ENCODE peak calls at places on chromosomes 5 and 9, in eight cellular contexts. G, M, Z, E, L, D, U and K are unnamed samples.

GRCh38 chr5:131976414-131977211 is 31.1 kb upstream of the MEIKIN start:
- DNase-seq in L (no peak), Z (no peak), E (no peak), D (no peak), M (no peak), G (no peak), U (no peak), K (no peak)

GRCh38 chr5:153523831-153524230 is 33.4 kb downstream of the GRIA1 start:
- DNase-seq in G (peak; percentile 64), E (no peak), M (no peak), D (no peak), U (peak; percentile 62), L (peak; percentile 74), Z (no peak), K (peak; percentile 82)

GRCh38 chr9:123894822-123895221 is 35.1 kb downstream of the DENND1A start:
- DNase-seq in Z (no peak), U (no peak), E (no peak), M (no peak), L (no peak), G (no peak), D (no peak), K (no peak)

GRCh38 chr5:140267559-140268018 is 35.3 kb downstream of the PFDN1 start:
- DNase-seq in M (no peak), E (no peak), Z (no peak), U (no peak), G (no peak), L (no peak), D (no peak), K (no peak)

GRCh38 chr5:79560774-79561524 is 47.0 kb upstream of the HOMER1 start:
- DNase-seq in E (no peak), U (peak; percentile 27), G (peak; percentile 37), M (no peak), D (no peak), Z (no peak), L (peak; percentile 11), K (peak; percentile 55)

GRCh38 chr5:45521067-45521466 is 175.1 kb downstream of the HCN1 start:
- DNase-seq in E (peak; percentile 67), L (peak; percentile 6), M (no peak), U (peak; percentile 52), G (peak; percentile 80), Z (no peak), D (no peak), K (peak; percentile 19)

GRCh38 chr9:90961375-90961774 is 159.8 kb downstream of the SYK start:
- DNase-seq in L (peak; percentile 14), Z (no peak), M (no peak), G (no peak), D (no peak), E (no peak), U (peak; percentile 23), K (peak; percentile 36)

GRCh38 chr9:18580146-18580545 is 106.2 kb downstream of the ADAMTSL1 start:
- DNase-seq in M (no peak), Z (no peak), G (no peak), U (no peak), D (no peak), E (no peak), L (no peak), K (peak; percentile 29)

GRCh38 chr5:116573617-116574431 is 799 bp downstream of the SEMA6A start:
- DNase-seq in E (peak; percentile 51), L (no peak), M (no peak), G (peak; percentile 63), D (no peak), U (peak; percentile 34), Z (no peak), K (peak; percentile 32)

GRCh38 chr5:15285901-15286583 is 213.9 kb upstream of the FBXL7 start:
- DNase-seq in G (peak; percentile 59), M (no peak), U (peak; percentile 73), Z (peak; percentile 41), L (peak; percentile 87), D (no peak), E (no peak), K (peak; percentile 47)

GRCh38 chr5:79924936-79925893 is 65.8 kb downstream of the MTX3 start:
- DNase-seq in E (no peak), L (peak; percentile 16), U (peak; percentile 35), D (no peak), G (peak; percentile 2), M (no peak), Z (no peak), K (peak; percentile 22)

GRCh38 chr5:82470185-82470584 is 192.0 kb upstream of the RPS23 start:
- DNase-seq in G (no peak), D (no peak), M (no peak), L (no peak), E (no peak), U (peak; percentile 19), Z (no peak), K (peak; percentile 16)

GRCh38 chr5:170470808-170471404 is 32.9 kb upstream of the KCNIP1 start:
- DNase-seq in E (no peak), M (no peak), D (no peak), Z (no peak), L (no peak), U (no peak), G (no peak), K (no peak)

GRCh38 chr5:144139586-144139985 is 30.9 kb downstream of the YIPF5 start:
- DNase-seq in M (no peak), G (peak; percentile 28), E (no peak), Z (no peak), L (peak; percentile 46), U (peak; percentile 70), D (no peak), K (peak; percentile 53)

GRCh38 chr5:112479418-112479817 is 60.3 kb upstream of the EPB41L4A start:
- DNase-seq in Z (no peak), D (no peak), U (peak; percentile 57), E (no peak), G (peak; percentile 25), L (peak; percentile 49), M (no peak), K (peak; percentile 49)

GRCh38 chr9:123097709-123098459 is 64.4 kb downstream of the GPR21 start:
- DNase-seq in L (no peak), G (no peak), U (no peak), D (no peak), Z (no peak), E (no peak), M (no peak), K (no peak)

GRCh38 chr5:133846478-133847226 is 121.8 kb downstream of the C5orf15 start:
- DNase-seq in U (no peak), M (no peak), G (no peak), E (no peak), D (no peak), Z (no peak), L (no peak), K (no peak)

GRCh38 chr9:35909687-35910612 is 660 bp downstream of the SPAAR start:
- DNase-seq in U (no peak), E (peak; percentile 11), M (no peak), D (no peak), L (peak; percentile 49), G (no peak), Z (no peak), K (peak; percentile 50)

GRCh38 chr5:154397652-154398406 is 48.0 kb upstream of the SAP30L start:
- DNase-seq in G (no peak), M (no peak), E (no peak), D (no peak), Z (no peak), U (no peak), L (no peak), K (no peak)

GRCh38 chr5:135977375-135977928 is 22.7 kb upstream of the LECT2 start:
- DNase-seq in U (peak; percentile 38), D (no peak), M (no peak), E (peak; percentile 91), Z (no peak), L (peak; percentile 45), G (peak; percentile 84), K (peak; percentile 47)

GRCh38 chr5:145531038-145531734 is 304.0 kb downstream of the PRELID2 start:
- DNase-seq in E (no peak), L (peak; percentile 84), G (peak; percentile 83), Z (no peak), U (peak; percentile 82), D (no peak), M (no peak), K (peak; percentile 78)

GRCh38 chr5:154356256-154356655 is 89.5 kb upstream of the SAP30L start:
- DNase-seq in M (no peak), G (no peak), Z (peak; percentile 31), D (no peak), E (no peak), L (peak; percentile 48), U (peak; percentile 53), K (peak; percentile 51)

GRCh38 chr5:6832994-6833393 is 119.8 kb downstream of the TENT4A start:
- DNase-seq in U (no peak), G (no peak), E (no peak), Z (peak; percentile 13), M (no peak), D (no peak), L (no peak), K (no peak)

GRCh38 chr5:133247881-133248642 is 196.2 kb downstream of the HSPA4 start:
- DNase-seq in U (peak; percentile 69), M (peak; percentile 3), G (peak; percentile 68), Z (no peak), D (no peak), E (peak; percentile 78), L (peak; percentile 71), K (peak; percentile 52)

GRCh38 chr5:146825033-146825432 is 53.5 kb downstream of the PPP2R2B start:
- DNase-seq in Z (no peak), G (peak; percentile 38), U (peak; percentile 56), L (peak; percentile 55), E (peak; percentile 69), M (no peak), D (no peak), K (peak; percentile 23)

GRCh38 chr9:33116855-33117254 is 40.4 kb upstream of the SMU1 start:
- DNase-seq in U (peak; percentile 17), L (no peak), Z (no peak), E (no peak), G (no peak), D (no peak), M (no peak), K (no peak)

GRCh38 chr9:123893831-123894460 is 36.0 kb downstream of the DENND1A start:
- DNase-seq in M (no peak), D (no peak), U (peak; percentile 42), L (peak; percentile 30), G (peak; percentile 73), Z (no peak), E (no peak), K (peak; percentile 35)

GRCh38 chr5:140633081-140633471 is at the start of gene CD14:
- DNase-seq in Z (no peak), G (no peak), M (no peak), E (no peak), U (peak; percentile 44), L (peak; percentile 39), D (no peak), K (peak; percentile 48)

GRCh38 chr5:180041501-180042274 is 29.9 kb downstream of the RNF130 start:
- DNase-seq in M (no peak), U (no peak), E (no peak), Z (no peak), G (no peak), D (no peak), L (no peak), K (no peak)

GRCh38 chr9:250039-250438 is 35.4 kb downstream of the DOCK8 start:
- DNase-seq in U (no peak), E (no peak), G (no peak), L (no peak), Z (peak; percentile 41), D (no peak), M (no peak), K (no peak)

GRCh38 chr5:148972958-148973357 is 89.9 kb downstream of the SH3TC2 start:
- DNase-seq in E (peak; percentile 27), U (peak; percentile 62), G (peak; percentile 97), L (peak; percentile 71), M (no peak), Z (peak; percentile 57), D (no peak), K (peak; percentile 83)

GRCh38 chr9:116939161-116939560 is 252.1 kb downstream of the TRIM32 start:
- DNase-seq in L (no peak), E (no peak), Z (no peak), D (no peak), G (no peak), M (no peak), U (no peak), K (no peak)

GRCh38 chr5:139677404-139678282 is 29.5 kb downstream of the CXXC5 start:
- DNase-seq in E (no peak), G (no peak), L (no peak), Z (no peak), D (no peak), U (no peak), M (no peak), K (no peak)

GRCh38 chr9:137174722-137175293 is 3.0 kb upstream of the TMEM210 start:
- DNase-seq in D (no peak), L (no peak), M (no peak), G (no peak), Z (no peak), E (no peak), U (no peak), K (no peak)